ENCODE peak calls at places on chromosome 16, in nine cellular contexts. B is heart right ventricle, H is hepatocyte, Q is adrenal gland, T is natural killer cell, E is AG09319, Y is left lung, D is ovary, G is progenitor cell of endocrine pancreas. X is an unnamed sample.

GRCh38 chr16:65422934-65423333 is 301.1 kb upstream of the CDH11 start:
- DNase-seq in B (no peak), H (no peak), Q (no peak), T (no peak), E (no peak), Y (no peak), D (no peak), G (no peak), X (no peak)

GRCh38 chr16:82715833-82716232 is 89.1 kb downstream of the CDH13 start:
- DNase-seq in B (peak; percentile 62), H (no peak), Q (no peak), T (no peak), E (no peak), Y (no peak), D (no peak), G (no peak), X (no peak)

GRCh38 chr16:67939507-67940435 is 3.1 kb upstream of the PSMB10 start:
- DNase-seq in B (no peak), H (no peak), Q (no peak), T (no peak), E (no peak), Y (no peak), D (peak; percentile 73), G (no peak), X (no peak)

GRCh38 chr16:67284699-67285646 is 5.6 kb downstream of the PLEKHG4 start:
- DNase-seq in B (peak; percentile 23), H (peak; percentile 66), Q (peak; percentile 48), T (no peak), E (no peak), Y (no peak), D (no peak), G (peak; percentile 58), X (no peak)

GRCh38 chr16:51035110-51035498 is 116.0 kb downstream of the SALL1 start:
- DNase-seq in B (peak; percentile 57), H (no peak), Q (no peak), T (no peak), E (no peak), Y (no peak), D (no peak), G (no peak), X (no peak)

GRCh38 chr16:75420987-75421819 is 12.1 kb downstream of the CFDP1 start:
- DNase-seq in B (peak; percentile 85), H (peak; percentile 88), Q (peak; percentile 69), T (no peak), E (no peak), Y (peak; percentile 77), D (peak; percentile 78), G (peak; percentile 27), X (no peak)

GRCh38 chr16:74372369-74372768 is 3.7 kb upstream of the NPIPB15 start:
- DNase-seq in B (no peak), H (no peak), Q (no peak), T (no peak), E (no peak), Y (no peak), D (no peak), G (no peak), X (no peak)

GRCh38 chr16:58346831-58347371 is 45.4 kb upstream of the GINS3 start:
- DNase-seq in B (no peak), H (no peak), Q (no peak), T (no peak), E (no peak), Y (no peak), D (no peak), G (no peak), X (no peak)

GRCh38 chr16:89828870-89829629 is 775 bp downstream of the SPIRE2 start:
- DNase-seq in B (no peak), H (no peak), Q (no peak), T (no peak), E (no peak), Y (no peak), D (no peak), G (no peak), X (no peak)

GRCh38 chr16:53545433-53545832 is 42.4 kb upstream of the AKTIP start:
- DNase-seq in B (no peak), H (no peak), Q (no peak), T (no peak), E (no peak), Y (no peak), D (no peak), G (no peak), X (no peak)

GRCh38 chr16:53541326-53541725 is 38.3 kb upstream of the AKTIP start:
- DNase-seq in B (no peak), H (no peak), Q (no peak), T (no peak), E (no peak), Y (no peak), D (no peak), G (no peak), X (no peak)

GRCh38 chr16:53549970-53550406 is 47.0 kb upstream of the AKTIP start:
- DNase-seq in B (peak; percentile 54), H (peak; percentile 90), Q (peak; percentile 74), T (peak; percentile 22), E (peak; percentile 76), Y (peak; percentile 40), D (peak; percentile 60), G (peak; percentile 36), X (peak; percentile 26)

GRCh38 chr16:53542283-53542682 is 39.3 kb upstream of the AKTIP start:
- DNase-seq in B (no peak), H (no peak), Q (no peak), T (no peak), E (no peak), Y (no peak), D (no peak), G (no peak), X (no peak)

DNA sequence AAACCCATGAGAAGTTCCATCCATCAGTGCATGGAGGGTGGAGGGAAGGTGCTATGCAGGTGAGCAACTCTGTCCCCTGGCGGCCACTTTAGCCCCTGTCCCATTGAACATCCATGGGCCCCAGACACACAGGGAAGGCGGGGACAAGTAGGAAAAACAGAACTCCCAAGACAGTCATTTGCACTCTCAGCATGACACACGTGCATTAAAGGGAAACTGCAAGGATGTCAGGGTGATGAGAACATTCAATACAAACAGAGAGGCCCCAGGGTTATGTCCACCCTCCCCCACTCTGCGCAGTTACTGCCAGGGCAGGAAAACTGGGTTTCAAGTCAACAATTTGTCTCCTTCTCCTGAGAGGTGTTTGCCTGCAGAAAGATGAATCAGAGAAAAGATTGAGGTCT is 44.0 kb upstream of the AKTIP start:
- DNase-seq in B (no peak), H (peak; percentile 57), Q (no peak), T (no peak), E (no peak), Y (no peak), D (no peak), G (no peak), X (no peak)
- TF ChIP-seq CTCF in B (peak; percentile 6), H (peak; percentile 35), Q (no peak), T (no peak), E (no peak), Y (no peak), D (no peak), G (peak; percentile 59), X (peak; percentile 10)

GRCh38 chr16:19396555-19397011 is 21.1 kb upstream of the TMC5 start:
- DNase-seq in B (no peak), H (peak; percentile 18), Q (no peak), T (no peak), E (no peak), Y (peak; percentile 44), D (no peak), G (no peak), X (no peak)

DNA sequence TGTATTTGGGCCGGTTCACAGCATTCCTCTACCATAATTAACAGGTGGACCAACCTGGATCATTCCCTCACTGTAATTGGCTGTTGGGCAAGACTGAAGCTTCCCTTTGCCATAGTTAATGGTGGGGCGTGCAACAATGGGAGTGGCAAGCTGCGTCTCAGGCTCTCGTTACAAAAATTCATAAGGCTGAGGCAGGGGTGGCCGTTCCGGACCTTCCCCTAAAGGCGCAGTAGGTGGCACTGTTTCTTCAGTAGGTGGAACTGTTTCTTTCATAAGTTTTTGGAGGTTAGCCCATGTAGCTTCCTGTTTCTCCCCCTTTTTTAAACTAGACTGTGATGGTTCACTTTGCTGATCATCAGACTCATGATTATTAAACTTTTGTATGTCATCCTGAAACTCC is 17.0 kb upstream of the TMC5 start:
- DNase-seq in B (no peak), H (no peak), Q (no peak), T (no peak), E (no peak), Y (no peak), D (no peak), G (no peak), X (no peak)
- TF ChIP-seq CTCF in B (no peak), H (no peak), Q (no peak), T (no peak), E (no peak), Y (no peak), D (no peak), G (no peak), X (peak; percentile 42)

GRCh38 chr16:31010539-31010938 is at the start of gene STX1B:
- DNase-seq in B (no peak), H (peak; percentile 55), Q (no peak), T (no peak), E (no peak), Y (no peak), D (no peak), G (no peak), X (peak; percentile 97)

GRCh38 chr16:31010943-31011342 is 505 bp upstream of the STX1B start:
- DNase-seq in B (no peak), H (no peak), Q (no peak), T (no peak), E (no peak), Y (no peak), D (no peak), G (no peak), X (no peak)

DNA sequence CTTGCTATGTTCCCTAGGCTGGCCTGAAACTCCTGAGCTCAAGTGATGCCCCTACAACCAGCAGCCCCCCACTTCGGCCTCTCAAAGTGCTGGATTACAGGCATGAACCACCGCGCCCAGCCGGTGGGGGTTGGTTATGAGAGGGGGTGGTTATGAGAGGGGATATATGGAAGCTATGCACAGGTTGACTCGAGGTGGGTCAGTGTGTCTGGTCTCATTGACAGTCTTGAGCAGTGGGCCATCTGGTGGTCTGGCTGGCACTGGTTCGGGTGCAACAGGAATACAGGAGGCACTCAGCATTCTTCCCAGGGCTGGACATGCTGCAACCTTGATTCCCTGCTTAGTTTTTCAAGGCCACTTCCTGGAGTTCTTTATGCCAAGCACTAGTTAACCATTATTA is 5.6 kb upstream of the STX1B start:
- DNase-seq in B (no peak), H (no peak), Q (no peak), T (no peak), E (no peak), Y (no peak), D (no peak), G (no peak), X (no peak)
- TF ChIP-seq CTCF in B (no peak), H (no peak), Q (no peak), T (no peak), E (no peak), Y (no peak), D (no peak), G (no peak), X (peak; percentile 41)

GRCh38 chr16:23595246-23595950 is 718 bp downstream of the NDUFAB1 start:
- DNase-seq in B (no peak), H (peak; percentile 34), Q (no peak), T (no peak), E (no peak), Y (no peak), D (no peak), G (no peak), X (no peak)

GRCh38 chr16:23594186-23594585 is 1.9 kb downstream of the NDUFAB1 start:
- DNase-seq in B (peak; percentile 41), H (no peak), Q (no peak), T (no peak), E (no peak), Y (no peak), D (no peak), G (no peak), X (no peak)

GRCh38 chr16:23595951-23596720 is at the start of gene NDUFAB1:
- DNase-seq in B (peak; percentile 89), H (peak; percentile 96), Q (peak; percentile 92), T (peak; percentile 92), E (peak; percentile 45), Y (peak; percentile 92), D (peak; percentile 92), G (peak; percentile 87), X (peak; percentile 47)

GRCh38 chr16:23597003-23597756 is 1.1 kb upstream of the NDUFAB1 start:
- DNase-seq in B (peak; percentile 15), H (peak; percentile 63), Q (peak; percentile 70), T (no peak), E (no peak), Y (no peak), D (no peak), G (no peak), X (no peak)
- TF ChIP-seq CTCF in B (peak; percentile 18), H (peak; percentile 39), Q (no peak), T (no peak), E (no peak), Y (no peak), D (no peak), G (no peak), X (peak; percentile 42)

X was measured in D721Med.